ENCODE peak calls at places on chromosome 19, in four cellular contexts. One of them, this sample, is unnamed.
A peak's percentile ranks its signal among the peaks of the same experiment; 100 is the strongest.

GRCh38 chr19:19115954-19116353 is 22.3 kb downstream of the TMEM161A start:
- DNase-seq in AG09319: no peak
- DNase-seq in HFFc6: no peak
- DNase-seq in heart left ventricle: no peak
- DNase-seq in this sample: peak; percentile 75

GRCh38 chr19:14310055-14310454 is 71.2 kb upstream of the ADGRE5 start:
- DNase-seq in heart left ventricle: no peak
- DNase-seq in AG09319: no peak
- DNase-seq in HFFc6: no peak
- DNase-seq in this sample: no peak

GRCh38 chr19:49863935-49864320 is 3.4 kb downstream of the PNKP start:
- DNase-seq in HFFc6: no peak
- DNase-seq in AG09319: no peak
- DNase-seq in heart left ventricle: no peak
- DNase-seq in this sample: peak; percentile 44

GRCh38 chr19:45716314-45717130 is 14.2 kb downstream of the FBXO46 start:
- DNase-seq in heart left ventricle: no peak
- DNase-seq in HFFc6: no peak
- DNase-seq in AG09319: no peak
- DNase-seq in this sample: no peak

GRCh38 chr19:54388001-54388802 is 23.5 kb upstream of the LAIR1 start:
- DNase-seq in AG09319: no peak
- DNase-seq in HFFc6: no peak
- DNase-seq in heart left ventricle: peak; percentile 35
- DNase-seq in this sample: peak; percentile 63

GRCh38 chr19:29499921-29500590 is 25.7 kb upstream of the VSTM2B start:
- DNase-seq in heart left ventricle: no peak
- DNase-seq in HFFc6: no peak
- DNase-seq in AG09319: no peak
- DNase-seq in this sample: no peak

GRCh38 chr19:999379-999719 is 870 bp upstream of the GRIN3B start:
- DNase-seq in HFFc6: no peak
- DNase-seq in heart left ventricle: no peak
- DNase-seq in AG09319: no peak
- DNase-seq in this sample: no peak

GRCh38 chr19:38849746-38850230 is at the start of gene HNRNPL:
- DNase-seq in AG09319: no peak
- DNase-seq in heart left ventricle: peak; percentile 100
- DNase-seq in HFFc6: no peak
- DNase-seq in this sample: no peak

GRCh38 chr19:41871573-41872383 is 5.3 kb upstream of the CD79A start:
- DNase-seq in AG09319: no peak
- DNase-seq in heart left ventricle: no peak
- DNase-seq in HFFc6: no peak
- DNase-seq in this sample: peak; percentile 93

GRCh38 chr19:21423057-21424041 is 26.4 kb downstream of the ZNF493 start:
- DNase-seq in HFFc6: no peak
- DNase-seq in heart left ventricle: no peak
- DNase-seq in AG09319: no peak
- DNase-seq in this sample: no peak

GRCh38 chr19:17424743-17425365 is 5.0 kb downstream of the MVB12A start:
- DNase-seq in AG09319: no peak
- DNase-seq in heart left ventricle: no peak
- DNase-seq in HFFc6: no peak
- DNase-seq in this sample: no peak
- TF ChIP-seq CTCF in AG09319: peak; percentile 47
- TF ChIP-seq CTCF in heart left ventricle: peak; percentile 22
- TF ChIP-seq CTCF in HFFc6: peak; percentile 58
- TF ChIP-seq CTCF in this sample: no peak

GRCh38 chr19:11089254-11090013 is at the start of gene LDLR:
- DNase-seq in AG09319: peak; percentile 85
- DNase-seq in heart left ventricle: peak; percentile 80
- DNase-seq in HFFc6: peak; percentile 86
- DNase-seq in this sample: peak; percentile 92

GRCh38 chr19:11092181-11092538 is 2.9 kb downstream of the LDLR start:
- DNase-seq in heart left ventricle: no peak
- DNase-seq in AG09319: no peak
- DNase-seq in HFFc6: peak; percentile 77
- DNase-seq in this sample: peak; percentile 61

GRCh38 chr19:11091343-11092153 is 2.3 kb downstream of the LDLR start:
- DNase-seq in AG09319: peak; percentile 46
- DNase-seq in HFFc6: peak; percentile 95
- DNase-seq in heart left ventricle: peak; percentile 51
- DNase-seq in this sample: peak; percentile 78

GRCh38 chr19:11088508-11089253 is 582 bp upstream of the LDLR start:
- DNase-seq in HFFc6: no peak
- DNase-seq in AG09319: no peak
- DNase-seq in heart left ventricle: no peak
- DNase-seq in this sample: no peak

DNA sequence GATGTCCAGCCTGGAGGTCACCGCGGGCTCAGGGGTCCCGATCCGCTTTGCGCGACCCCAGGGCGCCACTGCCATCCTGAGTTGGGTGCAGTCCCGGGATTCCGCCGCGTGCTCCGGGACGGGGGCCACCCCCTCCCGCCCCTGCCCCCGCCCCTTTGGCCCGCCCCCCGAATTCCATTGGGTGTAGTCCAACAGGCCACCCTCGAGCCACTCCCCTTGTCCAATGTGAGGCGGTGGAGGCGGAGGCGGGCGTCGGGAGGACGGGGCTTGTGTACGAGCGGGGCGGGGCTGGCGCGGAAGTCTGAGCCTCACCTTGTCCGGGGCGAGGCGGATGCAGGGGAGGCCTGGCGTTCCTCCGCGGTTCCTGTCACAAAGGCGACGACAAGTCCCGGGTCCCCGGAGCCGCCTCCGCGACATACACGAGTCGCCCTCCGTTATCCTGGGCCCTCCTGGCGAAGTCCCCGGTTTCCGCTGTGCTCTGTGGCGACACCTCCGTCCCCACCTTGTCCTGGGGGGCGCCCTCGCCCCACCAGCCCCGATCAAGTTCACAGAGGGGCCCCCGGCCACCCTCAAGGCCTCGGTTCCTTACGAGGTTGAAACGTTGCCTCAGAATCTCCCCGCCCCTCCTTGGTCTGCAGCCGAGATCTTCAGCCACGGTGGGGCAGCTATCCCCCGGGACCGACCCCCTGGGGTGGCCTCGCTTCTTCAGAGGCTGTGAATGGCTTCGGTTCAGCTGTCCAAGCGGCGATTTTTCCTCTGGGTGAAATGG is 1.2 kb downstream of the LDLR start:
- DNase-seq in HFFc6: peak; percentile 94
- DNase-seq in heart left ventricle: peak; percentile 99
- DNase-seq in AG09319: peak; percentile 88
- DNase-seq in this sample: peak; percentile 93
- TF ChIP-seq CTCF in HFFc6: peak; percentile 39
- TF ChIP-seq CTCF in heart left ventricle: no peak
- TF ChIP-seq CTCF in AG09319: no peak
- TF ChIP-seq CTCF in this sample: no peak

DNA sequence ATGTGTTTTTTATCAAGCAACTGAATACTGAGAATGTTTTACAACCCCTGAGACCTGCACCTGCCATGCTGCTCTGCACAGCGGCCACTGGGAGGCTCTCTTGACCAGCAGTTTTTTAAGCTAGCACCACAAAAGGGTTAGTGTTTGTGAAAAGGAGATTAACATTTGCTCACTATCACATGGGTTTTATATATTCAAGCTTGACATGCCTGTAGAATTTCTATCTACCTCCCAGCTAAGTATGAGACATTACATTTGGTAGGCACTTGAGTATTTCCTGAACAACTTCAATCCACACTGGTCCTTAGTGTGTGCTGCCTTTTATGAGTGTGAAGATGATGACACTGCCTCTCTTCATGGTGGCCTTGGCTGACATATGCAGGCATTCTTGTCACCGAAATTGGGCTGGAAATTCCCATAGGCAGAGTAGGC is 1238.9 kb downstream of the UQCRFS1 start:
- DNase-seq in heart left ventricle: no peak
- DNase-seq in HFFc6: peak; percentile 5
- DNase-seq in AG09319: no peak
- DNase-seq in this sample: no peak
- TF ChIP-seq CTCF in heart left ventricle: peak; percentile 57
- TF ChIP-seq CTCF in HFFc6: peak; percentile 61
- TF ChIP-seq CTCF in AG09319: peak; percentile 47
- TF ChIP-seq CTCF in this sample: no peak

DNA sequence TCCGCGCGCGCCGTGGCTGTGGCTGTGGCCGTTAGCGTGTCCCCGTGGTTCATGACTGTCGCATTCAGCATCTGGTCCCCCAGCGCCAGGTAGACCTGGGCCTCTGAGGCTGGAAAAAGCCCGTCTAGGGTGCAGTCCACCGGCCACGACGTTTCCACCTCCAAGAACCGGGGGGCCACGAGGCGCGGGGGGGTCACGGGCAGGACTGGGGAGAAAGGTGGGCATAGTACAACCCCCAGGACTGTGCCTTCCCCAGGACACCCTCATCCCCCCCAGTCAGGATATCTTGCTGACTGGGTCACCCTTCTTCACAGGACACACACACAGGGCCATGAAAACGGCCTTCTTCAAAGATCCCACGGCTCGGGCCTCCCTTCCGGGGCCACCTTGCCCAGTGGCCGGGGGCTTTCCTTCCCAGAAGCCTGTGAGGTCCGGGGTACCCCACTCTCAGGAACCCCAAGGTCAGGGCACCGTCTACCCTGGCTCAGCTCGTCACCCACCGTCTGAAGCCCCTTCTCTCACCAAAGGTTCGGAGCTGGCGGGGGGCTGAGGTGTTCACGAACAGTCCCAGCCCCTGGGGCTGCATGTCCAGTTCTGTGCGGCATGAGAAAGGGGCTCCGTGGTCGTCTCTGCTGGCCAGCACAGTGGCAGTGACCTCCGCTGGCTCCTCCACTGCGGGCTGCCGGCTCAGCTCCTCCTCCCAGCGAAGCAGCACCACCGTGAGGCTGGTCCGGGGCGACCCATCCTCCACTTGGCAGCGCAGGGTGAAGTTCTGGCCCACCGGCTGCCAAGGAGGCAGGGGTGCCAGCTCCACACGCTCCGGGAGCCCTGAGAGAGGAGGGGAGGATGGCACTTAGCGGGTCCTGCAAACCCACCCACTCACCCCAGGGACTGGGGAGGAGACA is 2.1 kb upstream of the RAVER1 start:
- DNase-seq in AG09319: no peak
- DNase-seq in HFFc6: no peak
- DNase-seq in heart left ventricle: peak; percentile 38
- DNase-seq in this sample: no peak
- TF ChIP-seq CTCF in AG09319: no peak
- TF ChIP-seq CTCF in HFFc6: no peak
- TF ChIP-seq CTCF in heart left ventricle: no peak
- TF ChIP-seq CTCF in this sample: no peak

DNA sequence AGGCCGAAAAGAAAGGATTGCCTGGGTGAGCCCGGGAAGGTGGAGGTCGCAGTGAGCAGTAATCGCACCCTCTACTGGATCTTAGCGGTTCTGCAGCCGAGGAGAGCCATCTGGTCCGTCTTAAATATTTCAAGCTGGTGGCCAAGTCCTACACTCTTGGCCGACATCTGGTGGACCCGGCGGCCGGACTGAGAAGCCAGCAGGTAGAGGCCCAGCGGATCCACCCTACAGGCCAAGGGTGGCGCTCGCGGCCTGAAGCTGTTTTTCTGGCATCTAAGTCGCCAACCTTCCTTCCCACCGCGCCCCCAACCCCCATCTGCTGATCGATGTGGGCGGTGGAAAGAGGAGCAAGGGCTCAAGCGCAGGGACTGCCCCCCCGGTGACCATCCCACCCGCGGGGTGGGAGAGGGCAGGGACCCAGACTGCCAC is 46.5 kb upstream of the ZNF730 start:
- DNase-seq in AG09319: no peak
- DNase-seq in heart left ventricle: peak; percentile 43
- DNase-seq in HFFc6: no peak
- DNase-seq in this sample: no peak
- TF ChIP-seq CTCF in AG09319: peak; percentile 35
- TF ChIP-seq CTCF in heart left ventricle: peak; percentile 42
- TF ChIP-seq CTCF in HFFc6: peak; percentile 50
- TF ChIP-seq CTCF in this sample: no peak

DNA sequence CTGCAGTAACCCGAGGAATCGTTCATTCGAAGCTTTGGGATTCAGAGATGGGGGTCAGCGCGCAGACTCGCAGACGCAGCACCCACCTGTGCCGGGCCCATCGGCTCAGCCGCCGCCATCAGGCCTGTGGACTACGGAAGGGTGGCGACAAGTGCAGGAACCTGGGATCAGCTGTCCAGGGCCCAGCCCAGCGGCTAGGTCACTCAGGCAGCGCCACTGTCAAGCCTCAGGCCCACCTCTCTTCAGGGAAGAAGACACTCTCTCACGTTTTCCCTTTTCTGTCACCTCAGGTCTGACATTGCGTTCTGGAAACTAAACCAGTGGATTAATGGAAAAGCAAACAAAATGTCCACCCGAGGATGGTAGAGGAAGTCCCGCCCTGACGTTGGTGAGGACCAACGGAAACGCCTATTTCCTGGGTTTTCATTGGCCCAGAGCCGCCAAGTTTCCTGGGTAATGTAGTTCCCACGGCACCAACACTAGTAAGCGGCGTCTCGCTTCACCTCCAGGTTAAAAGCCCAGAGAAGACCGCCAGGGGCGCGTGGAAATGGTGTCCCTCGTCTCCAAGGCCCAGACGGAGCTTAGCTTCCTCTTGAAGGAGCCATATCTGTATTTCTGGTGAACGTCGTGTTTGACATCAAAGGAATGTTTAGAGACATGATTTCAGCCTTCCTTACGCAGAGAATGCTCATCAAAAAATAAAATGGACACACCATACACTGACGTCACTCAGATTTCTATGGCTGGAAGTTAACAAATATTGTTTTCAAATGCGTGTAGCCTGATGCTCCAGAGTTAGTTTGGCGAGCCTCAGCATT is at the start of gene ZNF772:
- DNase-seq in HFFc6: peak; percentile 82
- DNase-seq in heart left ventricle: peak; percentile 96
- DNase-seq in AG09319: peak; percentile 67
- DNase-seq in this sample: peak; percentile 89
- TF ChIP-seq CTCF in HFFc6: peak; percentile 70
- TF ChIP-seq CTCF in heart left ventricle: peak; percentile 67
- TF ChIP-seq CTCF in AG09319: peak; percentile 43
- TF ChIP-seq CTCF in this sample: peak; percentile 48